ENCODE peak calls at places on chromosomes 12 and 14, in four cellular contexts. One of them, this sample, is unnamed.

GRCh38 chr12:57299514-57300016 is 48.6 kb upstream of the STAC3 start:
- DNase-seq in HepG2: no peak
- DNase-seq in GM12878: no peak
- DNase-seq in A549: no peak
- DNase-seq in this sample: no peak

GRCh38 chr12:84502907-84503787 is 409.5 kb downstream of the SLC6A15 start:
- DNase-seq in HepG2: peak
- DNase-seq in GM12878: no peak
- DNase-seq in A549: peak
- DNase-seq in this sample: peak

GRCh38 chr14:103230658-103231334 is 103.2 kb upstream of the EIF5 start:
- DNase-seq in HepG2: no peak
- DNase-seq in GM12878: no peak
- DNase-seq in A549: no peak
- DNase-seq in this sample: no peak

GRCh38 chr14:67971627-67972625 is 152.3 kb downstream of the RAD51B start:
- DNase-seq in HepG2: no peak
- DNase-seq in GM12878: no peak
- DNase-seq in A549: peak
- DNase-seq in this sample: no peak

GRCh38 chr12:50637870-50638481 is 125.9 kb upstream of the ATF1 start:
- DNase-seq in HepG2: peak
- DNase-seq in GM12878: no peak
- DNase-seq in A549: peak
- DNase-seq in this sample: peak

GRCh38 chr12:14410177-14410576 is 44.7 kb downstream of the ATF7IP start:
- DNase-seq in HepG2: no peak
- DNase-seq in GM12878: no peak
- DNase-seq in A549: no peak
- DNase-seq in this sample: no peak

GRCh38 chr12:85390281-85390680 is 110.3 kb downstream of the ALX1 start:
- DNase-seq in HepG2: no peak
- DNase-seq in GM12878: no peak
- DNase-seq in A549: no peak
- DNase-seq in this sample: no peak

GRCh38 chr12:15858348-15858747 is 23.8 kb upstream of the STRAP start:
- DNase-seq in HepG2: no peak
- DNase-seq in GM12878: no peak
- DNase-seq in A549: no peak
- DNase-seq in this sample: no peak

GRCh38 chr12:104064842-104065441 is 611 bp downstream of the HCFC2 start:
- DNase-seq in HepG2: no peak
- DNase-seq in GM12878: no peak
- DNase-seq in A549: peak
- DNase-seq in this sample: peak

GRCh38 chr14:83462759-83463158 is 1929.1 kb upstream of the SEL1L start:
- DNase-seq in HepG2: no peak
- DNase-seq in GM12878: no peak
- DNase-seq in A549: no peak
- DNase-seq in this sample: no peak

GRCh38 chr12:125330645-125331341 is 265.6 kb downstream of the AACS start:
- DNase-seq in HepG2: peak
- DNase-seq in GM12878: no peak
- DNase-seq in A549: peak
- DNase-seq in this sample: peak

GRCh38 chr14:51626185-51626584 is 25.5 kb upstream of the FRMD6 start:
- DNase-seq in HepG2: no peak
- DNase-seq in GM12878: no peak
- DNase-seq in A549: no peak
- DNase-seq in this sample: no peak

GRCh38 chr12:124917135-124917840 is 2.8 kb upstream of the UBC start:
- DNase-seq in HepG2: peak
- DNase-seq in GM12878: peak
- DNase-seq in A549: peak
- DNase-seq in this sample: peak

GRCh38 chr12:115752913-115753726 is 524.4 kb downstream of the MED13L start:
- DNase-seq in HepG2: peak
- DNase-seq in GM12878: peak
- DNase-seq in A549: peak
- DNase-seq in this sample: peak

GRCh38 chr14:24122971-24123370 is 7.5 kb upstream of the FITM1 start:
- DNase-seq in HepG2: no peak
- DNase-seq in GM12878: no peak
- DNase-seq in A549: no peak
- DNase-seq in this sample: no peak

GRCh38 chr14:25049559-25050493 is at the start of gene STXBP6:
- DNase-seq in HepG2: peak
- DNase-seq in GM12878: no peak
- DNase-seq in A549: peak
- DNase-seq in this sample: no peak

GRCh38 chr14:56524971-56525677 is 54.5 kb upstream of the TMEM260 start:
- DNase-seq in HepG2: no peak
- DNase-seq in GM12878: no peak
- DNase-seq in A549: no peak
- DNase-seq in this sample: no peak

GRCh38 chr12:113097716-113098427 is 37.7 kb downstream of the RASAL1 start:
- DNase-seq in HepG2: no peak
- DNase-seq in GM12878: no peak
- DNase-seq in A549: no peak
- DNase-seq in this sample: no peak

GRCh38 chr12:37547611-37548010 is 769.0 kb upstream of the ALG10B start:
- DNase-seq in HepG2: no peak
- DNase-seq in GM12878: no peak
- DNase-seq in A549: no peak
- DNase-seq in this sample: peak

GRCh38 chr12:62211510-62211909 is 48.7 kb upstream of the USP15 start:
- DNase-seq in HepG2: no peak
- DNase-seq in GM12878: no peak
- DNase-seq in A549: no peak
- DNase-seq in this sample: no peak

GRCh38 chr12:29655861-29656260 is 127.9 kb downstream of the TMTC1 start:
- DNase-seq in HepG2: no peak
- DNase-seq in GM12878: no peak
- DNase-seq in A549: no peak
- DNase-seq in this sample: no peak

GRCh38 chr12:111437816-111438454 is 32.2 kb downstream of the SH2B3 start:
- DNase-seq in HepG2: no peak
- DNase-seq in GM12878: no peak
- DNase-seq in A549: no peak
- DNase-seq in this sample: no peak

GRCh38 chr12:93060666-93061413 is 131.7 kb upstream of the EEA1 start:
- DNase-seq in HepG2: peak
- DNase-seq in GM12878: peak
- DNase-seq in A549: no peak
- DNase-seq in this sample: peak

GRCh38 chr12:125431516-125431915 is 366.3 kb downstream of the AACS start:
- DNase-seq in HepG2: no peak
- DNase-seq in GM12878: no peak
- DNase-seq in A549: no peak
- DNase-seq in this sample: no peak

GRCh38 chr12:11876301-11876700 is 194.4 kb upstream of the BCL2L14 start:
- DNase-seq in HepG2: no peak
- DNase-seq in GM12878: no peak
- DNase-seq in A549: no peak
- DNase-seq in this sample: no peak

GRCh38 chr12:11879306-11879705 is 191.4 kb upstream of the BCL2L14 start:
- DNase-seq in HepG2: no peak
- DNase-seq in GM12878: no peak
- DNase-seq in A549: no peak
- DNase-seq in this sample: no peak

GRCh38 chr12:11877102-11877826 is 193.5 kb upstream of the BCL2L14 start:
- DNase-seq in HepG2: no peak
- DNase-seq in GM12878: no peak
- DNase-seq in A549: no peak
- DNase-seq in this sample: no peak

GRCh38 chr12:11880424-11880823 is 190.3 kb upstream of the BCL2L14 start:
- DNase-seq in HepG2: no peak
- DNase-seq in GM12878: no peak
- DNase-seq in A549: no peak
- DNase-seq in this sample: no peak

DNA sequence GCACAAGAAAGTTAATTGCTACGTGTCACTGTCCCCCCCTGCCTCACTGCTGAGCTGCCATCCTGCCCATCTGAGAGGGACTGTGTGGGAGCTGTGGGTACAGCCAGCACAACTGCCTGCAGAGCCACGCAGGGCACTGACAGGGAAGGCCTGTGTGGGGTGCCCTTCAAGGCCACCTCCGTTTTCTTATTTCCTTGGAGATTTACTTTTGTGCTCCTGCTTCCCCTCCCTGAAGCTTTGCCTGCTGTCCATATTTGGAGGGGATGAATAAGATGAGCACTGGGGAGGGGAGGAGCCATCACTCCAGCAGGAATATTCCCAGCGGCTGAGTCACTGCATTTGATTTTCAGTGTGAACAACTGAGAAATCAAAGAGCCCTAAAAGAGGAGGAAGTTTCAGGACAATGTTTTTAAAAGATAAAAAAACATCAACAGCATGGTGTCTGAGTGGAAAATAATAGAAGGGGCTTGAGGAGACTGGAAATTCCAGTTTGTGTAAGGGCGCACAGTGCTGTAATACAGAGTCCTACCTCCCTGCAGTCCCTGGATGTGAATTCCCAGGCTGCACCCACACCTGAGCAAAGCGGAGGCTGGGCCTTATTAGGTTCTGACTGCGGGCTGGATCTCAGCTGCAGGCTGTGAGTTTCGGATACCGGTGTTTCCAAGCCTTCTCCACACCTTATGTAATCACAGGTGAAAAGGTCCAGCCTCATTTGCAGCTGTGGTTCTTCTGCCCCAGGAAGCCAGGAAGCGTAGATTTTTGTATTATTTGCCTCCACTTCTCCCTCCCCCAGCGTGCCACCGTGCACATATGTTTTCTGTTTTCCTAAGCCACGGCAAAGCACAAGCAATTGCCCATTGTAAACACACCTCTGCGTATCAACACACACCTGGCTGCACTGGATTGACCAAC is 192.6 kb upstream of the BCL2L14 start:
- DNase-seq in HepG2: no peak
- DNase-seq in GM12878: no peak
- DNase-seq in A549: peak
- DNase-seq in this sample: no peak
- TF ChIP-seq ESRRA in HepG2: no peak
- TF ChIP-seq ESRRA in GM12878: no peak
- TF ChIP-seq ESRRA in A549: no peak
- TF ChIP-seq ESRRA in this sample: no peak

DNA sequence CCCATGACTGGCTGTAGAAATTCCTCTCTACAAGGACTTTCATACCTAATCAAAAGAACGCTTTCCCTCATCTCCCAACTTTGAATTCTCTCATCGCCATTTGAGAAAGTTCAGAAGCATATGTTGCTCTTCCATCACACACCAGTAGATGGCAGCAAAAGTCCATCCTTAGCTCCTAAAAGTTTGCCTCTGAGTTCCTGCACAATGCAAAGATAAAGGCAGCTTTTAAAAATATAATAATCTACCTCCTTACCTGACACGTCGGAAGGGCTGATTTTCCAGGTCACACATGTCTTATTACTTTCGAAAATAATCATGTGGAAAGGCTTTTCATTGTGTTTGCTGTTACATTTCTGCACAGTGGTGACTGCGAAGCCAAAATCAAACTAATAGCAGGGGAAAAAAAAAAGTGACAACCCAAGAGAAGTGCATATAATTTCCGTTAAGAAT is 456.7 kb upstream of the SEL1L start:
- DNase-seq in HepG2: peak
- DNase-seq in GM12878: peak
- DNase-seq in A549: peak
- DNase-seq in this sample: peak
- TF ChIP-seq RAD21 in HepG2: peak
- TF ChIP-seq RAD21 in GM12878: peak
- TF ChIP-seq RAD21 in A549: peak
- TF ChIP-seq RAD21 in this sample: peak

GRCh38 chr12:121214855-121215745 is 5.2 kb downstream of the P2RX4 start:
- DNase-seq in HepG2: peak
- DNase-seq in GM12878: no peak
- DNase-seq in A549: peak
- DNase-seq in this sample: no peak
- TF ChIP-seq ESRRA in HepG2: no peak
- TF ChIP-seq ESRRA in GM12878: no peak
- TF ChIP-seq ESRRA in A549: no peak
- TF ChIP-seq ESRRA in this sample: no peak

DNA sequence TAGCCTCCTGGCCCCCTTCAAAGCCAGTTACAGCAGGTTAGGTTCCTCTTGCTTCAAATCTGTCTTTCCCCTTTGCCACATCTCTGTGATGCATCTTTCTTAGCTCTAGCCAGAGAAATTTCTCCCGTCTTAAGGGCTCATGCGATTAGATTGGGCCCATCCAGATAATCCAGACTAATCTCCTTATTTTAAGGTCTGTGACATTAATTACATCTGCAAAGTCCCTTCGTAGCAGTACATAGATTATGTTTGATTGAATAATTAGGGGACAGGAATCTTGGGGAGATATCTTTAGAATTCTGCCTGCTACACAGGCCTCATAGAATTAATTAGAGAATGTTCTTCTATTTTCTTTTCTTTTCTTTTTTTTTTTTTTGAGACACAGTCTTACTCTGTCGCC is 79.3 kb downstream of the SPATS2 start:
- DNase-seq in HepG2: no peak
- DNase-seq in GM12878: no peak
- DNase-seq in A549: no peak
- DNase-seq in this sample: no peak
- TF ChIP-seq RAD21 in HepG2: no peak
- TF ChIP-seq RAD21 in GM12878: no peak
- TF ChIP-seq RAD21 in A549: no peak
- TF ChIP-seq RAD21 in this sample: no peak

GRCh38 chr12:54932691-54933090 is 51.9 kb downstream of the TESPA1 start:
- DNase-seq in HepG2: no peak
- DNase-seq in GM12878: no peak
- DNase-seq in A549: peak
- DNase-seq in this sample: no peak
- TF ChIP-seq ESRRA in HepG2: no peak
- TF ChIP-seq ESRRA in GM12878: no peak
- TF ChIP-seq ESRRA in A549: no peak
- TF ChIP-seq ESRRA in this sample: no peak

GRCh38 chr14:105249175-105250007 is 1.1 kb downstream of the BTBD6 start:
- DNase-seq in HepG2: no peak
- DNase-seq in GM12878: no peak
- DNase-seq in A549: peak
- DNase-seq in this sample: no peak
- TF ChIP-seq RAD21 in HepG2: no peak
- TF ChIP-seq RAD21 in GM12878: no peak
- TF ChIP-seq RAD21 in A549: no peak
- TF ChIP-seq RAD21 in this sample: no peak

GRCh38 chr12:81797100-81797499 is 38.0 kb upstream of the PPFIA2 start:
- DNase-seq in HepG2: peak
- DNase-seq in GM12878: no peak
- DNase-seq in A549: peak
- DNase-seq in this sample: no peak

GRCh38 chr12:81798294-81798693 is 39.1 kb upstream of the PPFIA2 start:
- DNase-seq in HepG2: no peak
- DNase-seq in GM12878: no peak
- DNase-seq in A549: no peak
- DNase-seq in this sample: no peak

GRCh38 chr12:81800298-81801148 is 41.4 kb upstream of the PPFIA2 start:
- DNase-seq in HepG2: no peak
- DNase-seq in GM12878: no peak
- DNase-seq in A549: no peak
- DNase-seq in this sample: no peak
- TF ChIP-seq ESRRA in HepG2: no peak
- TF ChIP-seq ESRRA in GM12878: no peak
- TF ChIP-seq ESRRA in A549: no peak
- TF ChIP-seq ESRRA in this sample: no peak

This sample was measured in K562.